ENCODE peak calls at places on chromosomes 11 and 22, in seven cellular contexts. V is mammary epithelial cell; T is tibial artery; N is CD8-positive, alpha-beta T cell; F is natural killer cell; P is right atrium auricular region; U is upper lobe of right lung. Q is an unnamed sample.

GRCh38 chr11:14054708-14055107 is 92.2 kb downstream of the SPON1 start:
- DNase-seq in V (peak; percentile 39), T (peak; percentile 38), N (no peak), F (no peak), P (no peak), U (no peak), Q (no peak)

GRCh38 chr11:67302571-67303131 is 679 bp upstream of the SSH3 start:
- DNase-seq in V (peak; percentile 21), T (peak; percentile 36), N (no peak), F (no peak), P (no peak), U (peak; percentile 88), Q (no peak)

GRCh38 chr11:28209906-28210305 is 101.7 kb downstream of the METTL15 start:
- DNase-seq in V (no peak), T (no peak), N (no peak), F (no peak), P (no peak), U (no peak), Q (no peak)

GRCh38 chr11:9219115-9219514 is 46.0 kb downstream of the DENND5A start:
- DNase-seq in V (no peak), T (no peak), N (no peak), F (no peak), P (no peak), U (no peak), Q (no peak)

GRCh38 chr22:23119492-23120414 is 22.0 kb downstream of the RSPH14 start:
- DNase-seq in V (no peak), T (no peak), N (peak; percentile 22), F (no peak), P (no peak), U (no peak), Q (no peak)

GRCh38 chr22:28882545-28882877 is 861 bp upstream of the ZNRF3 start:
- DNase-seq in V (no peak), T (peak; percentile 33), N (no peak), F (no peak), P (peak; percentile 63), U (no peak), Q (no peak)

GRCh38 chr11:107770546-107770945 is 58.7 kb upstream of the SLN start:
- DNase-seq in V (no peak), T (no peak), N (no peak), F (no peak), P (no peak), U (no peak), Q (no peak)

GRCh38 chr22:27820896-27821866 is 19.6 kb upstream of the MN1 start:
- DNase-seq in V (peak; percentile 72), T (no peak), N (no peak), F (no peak), P (no peak), U (no peak), Q (no peak)

GRCh38 chr11:28482666-28483065 is 374.5 kb downstream of the METTL15 start:
- DNase-seq in V (no peak), T (no peak), N (no peak), F (no peak), P (no peak), U (no peak), Q (no peak)

GRCh38 chr11:1271002-1271401 is 38.4 kb downstream of the TOLLIP start:
- DNase-seq in V (no peak), T (no peak), N (no peak), F (no peak), P (no peak), U (no peak), Q (no peak)

GRCh38 chr11:120574881-120575280 is 63.3 kb downstream of the GRIK4 start:
- DNase-seq in V (no peak), T (no peak), N (no peak), F (no peak), P (no peak), U (no peak), Q (no peak)

GRCh38 chr11:96978751-96979150 is 588.9 kb downstream of the JRKL start:
- DNase-seq in V (no peak), T (no peak), N (no peak), F (no peak), P (no peak), U (no peak), Q (no peak)

GRCh38 chr11:123454060-123454651 is 24.1 kb downstream of the GRAMD1B start:
- DNase-seq in V (peak; percentile 79), T (no peak), N (no peak), F (no peak), P (no peak), U (no peak), Q (no peak)

GRCh38 chr22:45671783-45672563 is at the start of gene ATXN10:
- DNase-seq in V (peak; percentile 72), T (peak; percentile 61), N (peak; percentile 33), F (peak; percentile 47), P (no peak), U (peak; percentile 87), Q (peak; percentile 90)
- TF ChIP-seq CTCF in V (no peak), T (no peak), N (no peak), F (no peak), P (no peak), U (no peak), Q (no peak)

GRCh38 chr22:46335201-46336118 is at the start of gene TRMU:
- DNase-seq in V (peak; percentile 81), T (peak; percentile 73), N (peak; percentile 29), F (peak; percentile 76), P (peak; percentile 76), U (peak; percentile 94), Q (peak; percentile 94)
- TF ChIP-seq CTCF in V (no peak), T (no peak), N (no peak), F (no peak), P (no peak), U (no peak), Q (no peak)

GRCh38 chr22:42283288-42284229 is 13.1 kb upstream of the TCF20 start:
- DNase-seq in V (no peak), T (no peak), N (no peak), F (peak; percentile 37), P (no peak), U (peak; percentile 61), Q (no peak)
- TF ChIP-seq CTCF in V (no peak), T (no peak), N (no peak), F (no peak), P (no peak), U (no peak), Q (no peak)

DNA sequence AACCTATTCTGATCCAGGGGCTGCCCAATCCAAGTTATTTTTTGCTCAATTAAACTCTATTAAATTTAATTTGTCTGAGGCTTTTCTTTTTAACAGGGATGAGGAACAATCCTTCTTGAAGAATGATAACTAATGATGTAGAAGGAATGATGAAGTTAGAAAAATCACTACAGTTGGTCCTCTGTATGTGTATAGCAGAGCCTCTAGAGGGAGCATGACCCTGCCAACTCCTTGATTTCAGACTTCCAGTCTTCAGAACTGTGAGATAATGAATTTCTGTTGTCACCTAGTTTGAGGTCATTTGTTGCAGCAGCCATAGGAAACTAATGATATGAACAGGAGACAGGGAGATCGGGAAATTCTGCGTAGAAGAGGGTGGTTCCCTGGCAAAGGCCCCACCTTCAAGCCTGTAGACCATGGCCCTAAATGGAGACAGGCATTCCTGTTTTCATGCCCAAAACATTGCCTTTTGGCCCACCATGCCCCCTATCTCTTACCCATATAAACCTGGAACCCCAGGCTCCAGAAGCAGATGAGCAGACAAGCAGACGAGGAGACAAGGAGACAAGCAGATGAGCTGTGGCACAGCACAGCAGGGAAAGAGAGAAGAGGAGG is 7.7 kb upstream of the QSER1 start:
- DNase-seq in V (no peak), T (no peak), N (no peak), F (no peak), P (no peak), U (no peak), Q (no peak)
- TF ChIP-seq CTCF in V (peak; percentile 65), T (no peak), N (no peak), F (peak; percentile 29), P (peak; percentile 41), U (peak; percentile 46), Q (peak; percentile 51)

GRCh38 chr11:10413268-10413667 is 41.8 kb upstream of the AMPD3 start:
- DNase-seq in V (peak; percentile 27), T (no peak), N (no peak), F (no peak), P (peak; percentile 58), U (no peak), Q (no peak)
- TF ChIP-seq CTCF in V (peak; percentile 45), T (no peak), N (peak; percentile 51), F (peak; percentile 40), P (peak; percentile 35), U (peak; percentile 19), Q (peak; percentile 34)

GRCh38 chr11:92423133-92423532 is 198.5 kb downstream of the FAT3 start:
- DNase-seq in V (no peak), T (no peak), N (no peak), F (no peak), P (no peak), U (no peak), Q (no peak)
- TF ChIP-seq CTCF in V (no peak), T (no peak), N (no peak), F (no peak), P (no peak), U (no peak), Q (no peak)

GRCh38 chr11:2402890-2403645 is 2.5 kb downstream of the TSSC4 start:
- DNase-seq in V (no peak), T (no peak), N (no peak), F (no peak), P (no peak), U (no peak), Q (no peak)

GRCh38 chr11:2400069-2400760 is at the start of gene TSSC4:
- DNase-seq in V (peak; percentile 100), T (peak; percentile 100), N (peak; percentile 99), F (peak; percentile 100), P (peak; percentile 100), U (peak; percentile 100), Q (peak; percentile 100)

GRCh38 chr11:2402106-2402505 is 1.6 kb downstream of the TSSC4 start:
- DNase-seq in V (no peak), T (no peak), N (no peak), F (no peak), P (no peak), U (no peak), Q (no peak)

GRCh38 chr11:2400761-2401435 is 348 bp downstream of the TSSC4 start:
- DNase-seq in V (no peak), T (no peak), N (no peak), F (no peak), P (no peak), U (no peak), Q (no peak)

GRCh38 chr11:2401436-2401984 is 960 bp downstream of the TSSC4 start:
- DNase-seq in V (no peak), T (no peak), N (no peak), F (no peak), P (no peak), U (no peak), Q (no peak)
- TF ChIP-seq CTCF in V (peak; percentile 37), T (no peak), N (no peak), F (no peak), P (no peak), U (no peak), Q (no peak)

GRCh38 chr11:118234833-118235232 is 10.0 kb upstream of the JAML start:
- DNase-seq in V (no peak), T (no peak), N (no peak), F (no peak), P (no peak), U (no peak), Q (no peak)
- TF ChIP-seq CTCF in V (no peak), T (no peak), N (no peak), F (no peak), P (no peak), U (no peak), Q (no peak)

Q was measured in osteocyte.